ENCODE peak calls at places on chromosomes 1 and 21, in seven cellular contexts. S, E, J, V, D, Y and I are unnamed samples.
A peak's percentile ranks its signal among the peaks of the same experiment; 100 is the strongest.

GRCh38 chr21:31654340-31654739 is 5.2 kb upstream of the SOD1 start:
- DNase-seq in S (no peak), E (peak; percentile 32), Y (no peak), V (no peak), D (no peak), J (no peak), I (no peak)

GRCh38 chr1:52659851-52660596 is 27.1 kb downstream of the SHISAL2A start:
- DNase-seq in J (no peak), E (peak; percentile 49), S (no peak), D (no peak), Y (no peak), V (no peak), I (no peak)

GRCh38 chr1:14598498-14599172 is at the start of gene KAZN:
- DNase-seq in J (peak; percentile 35), E (peak; percentile 83), D (no peak), S (peak; percentile 76), V (no peak), Y (peak; percentile 72), I (no peak)

GRCh38 chr1:172670316-172670715 is 11.4 kb downstream of the FASLG start:
- DNase-seq in E (no peak), V (no peak), J (no peak), S (no peak), Y (peak; percentile 35), D (no peak), I (no peak)

GRCh38 chr1:60697204-60697994 is 385.0 kb upstream of the NFIA start:
- DNase-seq in S (no peak), J (no peak), V (no peak), Y (no peak), D (peak; percentile 5), E (no peak), I (no peak)

GRCh38 chr1:150444232-150444631 is 43.0 kb upstream of the TARS2 start:
- DNase-seq in Y (no peak), D (no peak), V (no peak), E (no peak), J (no peak), S (no peak), I (no peak)

GRCh38 chr1:109148838-109149555 is 35.1 kb downstream of the ELAPOR1 start:
- DNase-seq in Y (no peak), S (peak; percentile 37), D (no peak), E (no peak), J (peak; percentile 34), V (no peak), I (no peak)

GRCh38 chr1:32501865-32502264 is 37.0 kb downstream of the ZBTB8B start:
- DNase-seq in Y (no peak), J (no peak), D (no peak), E (no peak), S (no peak), V (no peak), I (no peak)

GRCh38 chr1:211345719-211346118 is 19.1 kb downstream of the TRAF5 start:
- DNase-seq in S (no peak), Y (no peak), V (no peak), E (peak; percentile 80), D (peak; percentile 49), J (no peak), I (no peak)

GRCh38 chr1:40049745-40050144 is 9.2 kb downstream of the CAP1 start:
- DNase-seq in J (peak; percentile 34), S (no peak), E (no peak), Y (no peak), D (peak; percentile 72), V (no peak), I (no peak)

GRCh38 chr21:42704861-42705260 is 51.4 kb downstream of the PDE9A start:
- DNase-seq in V (no peak), D (no peak), E (no peak), S (no peak), J (no peak), Y (no peak), I (no peak)

GRCh38 chr1:77227383-77227782 is 8.2 kb upstream of the PIGK start:
- DNase-seq in S (no peak), E (no peak), Y (no peak), D (no peak), V (no peak), J (no peak), I (no peak)

GRCh38 chr21:21750124-21750825 is 752.1 kb downstream of the NCAM2 start:
- DNase-seq in D (no peak), E (no peak), J (peak; percentile 2), V (no peak), S (no peak), Y (no peak), I (no peak)

GRCh38 chr1:202192770-202193613 is 607 bp upstream of the LGR6 start:
- DNase-seq in Y (peak; percentile 61), S (peak; percentile 78), V (no peak), J (peak; percentile 67), D (peak; percentile 31), E (peak; percentile 88), I (no peak)
- TF ChIP-seq EZH2 in Y (no peak), S (no peak), V (no peak), J (peak; percentile 98), D (peak; percentile 85), E (no peak), I (no peak)

GRCh38 chr21:36703626-36704280 is 4.8 kb downstream of the SIM2 start:
- DNase-seq in S (no peak), E (no peak), V (no peak), J (no peak), Y (no peak), D (no peak), I (no peak)
- TF ChIP-seq EZH2 in S (no peak), E (no peak), V (no peak), J (peak; percentile 26), Y (no peak), D (no peak), I (no peak)

GRCh38 chr1:6241887-6242740 is 1.9 kb upstream of the HES3 start:
- DNase-seq in J (peak; percentile 41), S (peak; percentile 40), V (no peak), E (peak; percentile 91), D (no peak), Y (no peak), I (no peak)
- TF ChIP-seq EZH2 in J (peak; percentile 92), S (no peak), V (no peak), E (no peak), D (peak; percentile 89), Y (no peak), I (no peak)

GRCh38 chr1:214178102-214178501 is 102.9 kb upstream of the SMYD2 start:
- DNase-seq in E (no peak), S (no peak), J (no peak), Y (no peak), V (no peak), D (no peak), I (no peak)
- TF ChIP-seq EZH2 in E (no peak), S (no peak), J (no peak), Y (no peak), V (no peak), D (no peak), I (no peak)

GRCh38 chr21:26965091-26965566 is 1.8 kb downstream of the ADAMTS5 start:
- DNase-seq in J (peak; percentile 27), Y (no peak), V (no peak), S (no peak), E (no peak), D (no peak), I (no peak)

GRCh38 chr21:26966978-26967913 is at the start of gene ADAMTS5:
- DNase-seq in D (peak; percentile 55), S (peak; percentile 32), V (no peak), J (peak; percentile 92), Y (no peak), E (peak; percentile 74), I (no peak)

GRCh38 chr21:26965567-26966359 is 1.1 kb downstream of the ADAMTS5 start:
- DNase-seq in S (peak; percentile 51), D (peak; percentile 16), V (no peak), E (peak; percentile 89), J (peak; percentile 69), Y (no peak), I (no peak)

GRCh38 chr21:26964379-26964778 is 2.5 kb downstream of the ADAMTS5 start:
- DNase-seq in V (no peak), S (no peak), E (peak; percentile 74), D (no peak), J (peak; percentile 80), Y (no peak), I (no peak)

GRCh38 chr21:26966360-26966977 is 419 bp downstream of the ADAMTS5 start:
- DNase-seq in D (peak; percentile 19), J (peak; percentile 73), S (peak; percentile 25), Y (no peak), E (peak; percentile 50), V (no peak), I (no peak)
- TF ChIP-seq EZH2 in D (no peak), J (no peak), S (no peak), Y (no peak), E (no peak), V (no peak), I (no peak)

DNA sequence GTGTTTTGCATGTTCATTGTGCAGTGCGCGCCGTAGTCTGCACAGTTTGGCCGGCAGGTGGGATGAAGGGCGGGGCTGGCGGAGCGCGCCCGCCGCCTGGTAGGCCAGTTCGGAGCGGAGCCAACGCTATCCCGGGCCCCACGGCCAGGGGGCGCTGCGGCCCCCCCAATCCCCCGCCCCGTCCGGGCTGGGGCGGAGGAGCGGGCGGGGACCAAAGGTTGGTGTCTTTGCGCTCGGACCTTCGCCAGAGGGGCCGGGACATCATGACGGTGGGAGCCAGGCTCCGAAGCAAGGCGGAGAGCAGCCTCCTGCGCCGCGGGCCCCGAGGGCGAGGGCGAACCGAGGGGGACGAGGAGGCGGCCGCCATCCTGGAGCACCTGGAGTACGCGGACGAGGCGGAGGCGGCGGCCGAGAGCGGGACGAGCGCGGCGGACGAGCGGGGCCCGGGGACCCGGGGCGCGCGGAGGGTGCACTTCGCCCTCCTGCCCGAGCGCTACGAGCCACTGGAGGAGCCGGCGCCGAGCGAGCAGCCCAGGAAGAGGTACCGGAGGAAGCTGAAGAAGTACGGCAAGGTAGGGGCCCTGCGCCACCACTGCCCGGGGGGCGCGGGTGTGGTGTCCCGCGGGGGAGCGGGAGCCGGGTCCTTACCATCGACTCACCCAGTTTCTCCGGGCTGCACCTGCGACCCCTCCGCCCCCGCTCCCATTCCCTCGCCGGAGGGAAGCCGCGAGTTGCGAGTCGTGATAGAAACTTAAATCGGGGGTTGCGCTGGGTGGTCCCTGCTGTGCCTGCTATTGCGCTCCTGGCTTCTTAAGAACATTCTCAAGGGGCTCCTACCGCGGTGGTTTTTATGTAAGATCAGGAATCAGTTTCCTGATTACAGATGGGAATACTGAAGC is at the start of gene C1orf115:
- DNase-seq in D (peak; percentile 17), V (peak; percentile 71), Y (no peak), J (peak; percentile 61), E (peak; percentile 85), S (peak; percentile 91), I (no peak)
- TF ChIP-seq EZH2 in D (no peak), V (no peak), Y (no peak), J (no peak), E (no peak), S (no peak), I (no peak)

DNA sequence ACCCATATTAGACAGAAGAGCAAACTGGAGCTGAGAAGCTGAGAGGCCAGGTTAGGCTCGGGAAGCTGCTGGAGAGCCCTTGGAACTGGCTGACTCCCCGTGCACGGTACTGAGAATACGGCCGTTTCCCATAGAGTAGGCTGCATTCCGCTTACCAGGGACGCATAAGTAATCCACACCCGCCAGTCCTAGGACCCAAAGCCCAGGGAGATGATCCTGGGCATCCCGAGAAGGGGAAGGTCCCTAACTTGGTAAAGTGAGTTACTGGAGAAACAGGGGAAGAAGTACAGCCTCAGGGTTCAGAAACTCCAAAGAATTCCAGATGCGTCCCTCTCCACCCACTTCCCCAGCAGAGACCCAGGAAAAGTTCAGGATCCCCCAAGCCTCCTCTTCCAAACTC is 1.3 kb downstream of the LRRC38 start:
- DNase-seq in V (no peak), S (no peak), E (peak; percentile 57), D (no peak), J (no peak), Y (no peak), I (no peak)
- TF ChIP-seq EZH2 in V (no peak), S (no peak), E (peak; percentile 64), D (no peak), J (no peak), Y (no peak), I (no peak)